ENCODE peak calls at places on chromosomes 3 and 15, in ten cellular contexts. One of them, this sample, is unnamed.

GRCh38 chr15:52778457-52778856 is 11.7 kb downstream of the ONECUT1 start:
- DNase-seq in HL-60: no peak
- DNase-seq in stomach: no peak
- DNase-seq in esophagus muscularis mucosa: no peak
- DNase-seq in GM12891: no peak
- DNase-seq in H1: peak; percentile 46
- DNase-seq in vagina: no peak
- DNase-seq in prostate gland: no peak
- DNase-seq in SK-N-SH: no peak
- DNase-seq in GM23338: peak; percentile 59
- DNase-seq in this sample: no peak

GRCh38 chr15:89998141-89998661 is 2.9 kb upstream of the ZNF710 start:
- DNase-seq in HL-60: no peak
- DNase-seq in stomach: no peak
- DNase-seq in esophagus muscularis mucosa: no peak
- DNase-seq in GM12891: no peak
- DNase-seq in H1: no peak
- DNase-seq in vagina: no peak
- DNase-seq in prostate gland: no peak
- DNase-seq in SK-N-SH: no peak
- DNase-seq in GM23338: no peak
- DNase-seq in this sample: no peak

GRCh38 chr3:99520511-99520910 is 117.9 kb upstream of the COL8A1 start:
- DNase-seq in HL-60: no peak
- DNase-seq in stomach: no peak
- DNase-seq in esophagus muscularis mucosa: no peak
- DNase-seq in GM12891: no peak
- DNase-seq in H1: no peak
- DNase-seq in vagina: no peak
- DNase-seq in prostate gland: no peak
- DNase-seq in SK-N-SH: no peak
- DNase-seq in GM23338: no peak
- DNase-seq in this sample: no peak

GRCh38 chr3:49016414-49017228 is 1.8 kb downstream of the DALRD3 start:
- DNase-seq in HL-60: no peak
- DNase-seq in stomach: no peak
- DNase-seq in esophagus muscularis mucosa: no peak
- DNase-seq in GM12891: no peak
- DNase-seq in H1: no peak
- DNase-seq in vagina: no peak
- DNase-seq in prostate gland: no peak
- DNase-seq in SK-N-SH: peak; percentile 11
- DNase-seq in GM23338: no peak
- DNase-seq in this sample: no peak

GRCh38 chr3:47852604-47853397 is 49.9 kb downstream of the DHX30 start:
- DNase-seq in HL-60: no peak
- DNase-seq in stomach: no peak
- DNase-seq in esophagus muscularis mucosa: no peak
- DNase-seq in GM12891: no peak
- DNase-seq in H1: no peak
- DNase-seq in vagina: no peak
- DNase-seq in prostate gland: no peak
- DNase-seq in SK-N-SH: peak; percentile 51
- DNase-seq in GM23338: no peak
- DNase-seq in this sample: no peak

GRCh38 chr15:69319384-69320375 is 21.0 kb downstream of the PAQR5 start:
- DNase-seq in HL-60: peak; percentile 63
- DNase-seq in stomach: no peak
- DNase-seq in esophagus muscularis mucosa: no peak
- DNase-seq in GM12891: no peak
- DNase-seq in H1: no peak
- DNase-seq in vagina: peak; percentile 82
- DNase-seq in prostate gland: no peak
- DNase-seq in SK-N-SH: no peak
- DNase-seq in GM23338: no peak
- DNase-seq in this sample: no peak

GRCh38 chr15:51054535-51054934 is 40.2 kb downstream of the TNFAIP8L3 start:
- DNase-seq in HL-60: no peak
- DNase-seq in stomach: no peak
- DNase-seq in esophagus muscularis mucosa: no peak
- DNase-seq in GM12891: no peak
- DNase-seq in H1: no peak
- DNase-seq in vagina: no peak
- DNase-seq in prostate gland: no peak
- DNase-seq in SK-N-SH: no peak
- DNase-seq in GM23338: no peak
- DNase-seq in this sample: no peak

GRCh38 chr3:33385423-33385822 is 54.8 kb downstream of the UBP1 start:
- DNase-seq in HL-60: no peak
- DNase-seq in stomach: no peak
- DNase-seq in esophagus muscularis mucosa: no peak
- DNase-seq in GM12891: no peak
- DNase-seq in H1: no peak
- DNase-seq in vagina: no peak
- DNase-seq in prostate gland: no peak
- DNase-seq in SK-N-SH: no peak
- DNase-seq in GM23338: no peak
- DNase-seq in this sample: no peak

GRCh38 chr3:72903004-72903403 is 15.2 kb downstream of the GXYLT2 start:
- DNase-seq in HL-60: no peak
- DNase-seq in stomach: no peak
- DNase-seq in esophagus muscularis mucosa: no peak
- DNase-seq in GM12891: no peak
- DNase-seq in H1: no peak
- DNase-seq in vagina: no peak
- DNase-seq in prostate gland: no peak
- DNase-seq in SK-N-SH: no peak
- DNase-seq in GM23338: no peak
- DNase-seq in this sample: no peak

DNA sequence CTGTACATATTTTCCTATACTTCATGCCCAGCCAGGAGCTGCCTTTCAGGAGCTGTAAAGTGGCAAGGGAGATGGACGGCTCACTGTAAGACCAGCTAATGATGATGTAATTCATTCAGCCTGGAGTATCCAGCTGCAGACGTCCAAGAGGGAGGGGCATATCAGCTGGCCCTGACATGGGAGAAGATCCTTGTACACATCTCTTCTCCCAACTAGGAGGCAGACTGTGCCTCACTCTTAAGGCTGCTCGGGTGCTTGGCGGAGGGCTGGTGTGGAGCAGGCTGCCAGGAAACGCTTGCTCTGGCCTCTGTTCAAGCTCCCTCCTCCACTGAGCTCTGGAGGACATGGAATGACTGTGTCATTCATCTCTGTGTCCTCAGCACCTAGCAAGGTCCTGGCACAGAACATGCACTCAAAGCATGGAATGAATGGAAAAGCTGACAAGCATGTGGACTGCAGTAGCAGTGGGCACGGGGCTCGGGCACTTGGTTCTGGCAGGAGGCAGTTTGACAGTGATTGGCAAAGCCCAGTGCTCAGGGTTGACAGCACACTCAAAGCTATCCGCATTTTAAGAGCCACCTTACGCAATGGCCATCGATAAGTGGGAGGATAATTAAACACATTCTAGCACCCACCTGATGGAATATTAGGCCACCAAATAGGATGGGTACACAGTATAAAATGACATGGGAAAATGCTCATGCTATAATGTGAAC is 72.4 kb downstream of the TBC1D2B start:
- DNase-seq in HL-60: no peak
- DNase-seq in stomach: peak; percentile 84
- DNase-seq in esophagus muscularis mucosa: no peak
- DNase-seq in GM12891: no peak
- DNase-seq in H1: no peak
- DNase-seq in vagina: no peak
- DNase-seq in prostate gland: peak; percentile 87
- DNase-seq in SK-N-SH: peak; percentile 80
- DNase-seq in GM23338: no peak
- DNase-seq in this sample: no peak
- TF ChIP-seq POLR2AphosphoS5 in HL-60: no peak
- TF ChIP-seq POLR2AphosphoS5 in stomach: peak; percentile 65
- TF ChIP-seq POLR2AphosphoS5 in esophagus muscularis mucosa: peak; percentile 77
- TF ChIP-seq POLR2AphosphoS5 in GM12891: no peak
- TF ChIP-seq POLR2AphosphoS5 in H1: no peak
- TF ChIP-seq POLR2AphosphoS5 in vagina: peak; percentile 67
- TF ChIP-seq POLR2AphosphoS5 in prostate gland: peak; percentile 87
- TF ChIP-seq POLR2AphosphoS5 in SK-N-SH: no peak
- TF ChIP-seq POLR2AphosphoS5 in GM23338: no peak
- TF ChIP-seq POLR2AphosphoS5 in this sample: no peak

DNA sequence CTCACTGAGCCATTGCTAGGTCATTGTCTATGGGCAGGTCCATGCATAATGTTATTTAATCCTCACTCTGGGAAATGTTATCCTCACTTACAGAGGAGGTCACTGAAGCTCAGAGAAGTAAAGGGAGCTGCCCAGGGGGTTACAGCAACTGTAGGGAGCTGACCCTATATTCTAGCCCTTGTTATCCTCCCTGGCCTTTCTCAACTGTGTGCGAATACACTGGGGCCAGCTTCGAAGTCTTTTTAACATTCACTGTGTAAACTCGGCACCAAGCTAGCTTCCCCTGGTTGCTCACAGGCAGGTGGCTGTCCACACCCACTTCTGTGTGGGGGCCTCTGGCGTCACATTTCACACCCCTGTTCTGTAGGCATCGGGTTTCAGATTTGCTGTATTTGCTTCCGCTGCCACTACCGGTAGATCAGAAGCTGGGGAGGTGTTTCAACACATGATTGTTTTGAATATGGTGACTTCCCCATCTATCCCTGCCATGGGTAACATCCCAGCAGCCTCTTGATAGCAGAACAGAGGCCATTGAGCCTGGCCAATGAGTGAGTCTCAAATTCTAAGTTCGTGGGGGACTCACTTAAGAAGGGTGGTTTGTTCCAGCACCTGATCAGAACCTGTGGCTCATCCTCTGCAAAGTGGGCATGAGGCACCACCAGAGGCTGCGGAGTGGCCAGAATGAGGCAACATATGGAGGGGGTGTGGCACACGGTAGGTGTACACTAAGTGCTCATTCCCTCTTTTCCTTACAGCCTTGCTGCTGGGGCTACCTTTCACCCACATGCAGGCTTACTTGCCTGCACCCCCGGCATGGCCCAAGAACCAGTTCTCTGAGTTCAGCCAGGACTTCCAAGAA is 61.6 kb downstream of the IQSEC1 start:
- DNase-seq in HL-60: peak; percentile 95
- DNase-seq in stomach: peak; percentile 67
- DNase-seq in esophagus muscularis mucosa: no peak
- DNase-seq in GM12891: peak; percentile 63
- DNase-seq in H1: no peak
- DNase-seq in vagina: no peak
- DNase-seq in prostate gland: no peak
- DNase-seq in SK-N-SH: no peak
- DNase-seq in GM23338: peak; percentile 35
- DNase-seq in this sample: no peak
- TF ChIP-seq POLR2AphosphoS5 in HL-60: peak; percentile 42
- TF ChIP-seq POLR2AphosphoS5 in stomach: no peak
- TF ChIP-seq POLR2AphosphoS5 in esophagus muscularis mucosa: no peak
- TF ChIP-seq POLR2AphosphoS5 in GM12891: no peak
- TF ChIP-seq POLR2AphosphoS5 in H1: no peak
- TF ChIP-seq POLR2AphosphoS5 in vagina: no peak
- TF ChIP-seq POLR2AphosphoS5 in prostate gland: no peak
- TF ChIP-seq POLR2AphosphoS5 in SK-N-SH: no peak
- TF ChIP-seq POLR2AphosphoS5 in GM23338: no peak
- TF ChIP-seq POLR2AphosphoS5 in this sample: no peak

GRCh38 chr3:195148553-195148952 is 122.4 kb downstream of the XXYLT1 start:
- DNase-seq in HL-60: no peak
- DNase-seq in stomach: no peak
- DNase-seq in esophagus muscularis mucosa: no peak
- DNase-seq in GM12891: no peak
- DNase-seq in H1: no peak
- DNase-seq in vagina: no peak
- DNase-seq in prostate gland: no peak
- DNase-seq in SK-N-SH: no peak
- DNase-seq in GM23338: no peak
- DNase-seq in this sample: no peak

GRCh38 chr3:195149292-195149691 is 121.7 kb downstream of the XXYLT1 start:
- DNase-seq in HL-60: no peak
- DNase-seq in stomach: no peak
- DNase-seq in esophagus muscularis mucosa: no peak
- DNase-seq in GM12891: no peak
- DNase-seq in H1: no peak
- DNase-seq in vagina: no peak
- DNase-seq in prostate gland: no peak
- DNase-seq in SK-N-SH: peak; percentile 75
- DNase-seq in GM23338: no peak
- DNase-seq in this sample: no peak

GRCh38 chr3:195151402-195151801 is 119.6 kb downstream of the XXYLT1 start:
- DNase-seq in HL-60: no peak
- DNase-seq in stomach: no peak
- DNase-seq in esophagus muscularis mucosa: no peak
- DNase-seq in GM12891: no peak
- DNase-seq in H1: no peak
- DNase-seq in vagina: no peak
- DNase-seq in prostate gland: no peak
- DNase-seq in SK-N-SH: no peak
- DNase-seq in GM23338: no peak
- DNase-seq in this sample: no peak

GRCh38 chr3:195151866-195152526 is 119.0 kb downstream of the XXYLT1 start:
- DNase-seq in HL-60: no peak
- DNase-seq in stomach: no peak
- DNase-seq in esophagus muscularis mucosa: no peak
- DNase-seq in GM12891: no peak
- DNase-seq in H1: no peak
- DNase-seq in vagina: no peak
- DNase-seq in prostate gland: no peak
- DNase-seq in SK-N-SH: no peak
- DNase-seq in GM23338: no peak
- DNase-seq in this sample: no peak

GRCh38 chr3:195150194-195151118 is 120.5 kb downstream of the XXYLT1 start:
- DNase-seq in HL-60: peak; percentile 26
- DNase-seq in stomach: peak; percentile 83
- DNase-seq in esophagus muscularis mucosa: no peak
- DNase-seq in GM12891: no peak
- DNase-seq in H1: peak; percentile 55
- DNase-seq in vagina: no peak
- DNase-seq in prostate gland: peak; percentile 78
- DNase-seq in SK-N-SH: peak; percentile 38
- DNase-seq in GM23338: peak; percentile 85
- DNase-seq in this sample: no peak
- TF ChIP-seq POLR2AphosphoS5 in HL-60: no peak
- TF ChIP-seq POLR2AphosphoS5 in stomach: no peak
- TF ChIP-seq POLR2AphosphoS5 in esophagus muscularis mucosa: peak; percentile 37
- TF ChIP-seq POLR2AphosphoS5 in GM12891: peak; percentile 77
- TF ChIP-seq POLR2AphosphoS5 in H1: no peak
- TF ChIP-seq POLR2AphosphoS5 in vagina: peak; percentile 69
- TF ChIP-seq POLR2AphosphoS5 in prostate gland: peak; percentile 87
- TF ChIP-seq POLR2AphosphoS5 in SK-N-SH: no peak
- TF ChIP-seq POLR2AphosphoS5 in GM23338: peak; percentile 56
- TF ChIP-seq POLR2AphosphoS5 in this sample: no peak

GRCh38 chr15:75029378-75030022 is 6.1 kb downstream of the PPCDC start:
- DNase-seq in HL-60: peak; percentile 93
- DNase-seq in stomach: peak; percentile 96
- DNase-seq in esophagus muscularis mucosa: peak; percentile 99
- DNase-seq in GM12891: peak; percentile 59
- DNase-seq in H1: peak; percentile 98
- DNase-seq in vagina: no peak
- DNase-seq in prostate gland: peak; percentile 87
- DNase-seq in SK-N-SH: peak; percentile 87
- DNase-seq in GM23338: peak; percentile 93
- DNase-seq in this sample: peak; percentile 87
- TF ChIP-seq POLR2AphosphoS5 in HL-60: peak; percentile 95
- TF ChIP-seq POLR2AphosphoS5 in stomach: peak; percentile 1
- TF ChIP-seq POLR2AphosphoS5 in esophagus muscularis mucosa: peak; percentile 43
- TF ChIP-seq POLR2AphosphoS5 in GM12891: no peak
- TF ChIP-seq POLR2AphosphoS5 in H1: no peak
- TF ChIP-seq POLR2AphosphoS5 in vagina: peak; percentile 83
- TF ChIP-seq POLR2AphosphoS5 in prostate gland: peak; percentile 84
- TF ChIP-seq POLR2AphosphoS5 in SK-N-SH: no peak
- TF ChIP-seq POLR2AphosphoS5 in GM23338: no peak
- TF ChIP-seq POLR2AphosphoS5 in this sample: peak; percentile 60

GRCh38 chr3:10248984-10249748 is 907 bp downstream of the TATDN2 start:
- DNase-seq in HL-60: peak; percentile 49
- DNase-seq in stomach: no peak
- DNase-seq in esophagus muscularis mucosa: no peak
- DNase-seq in GM12891: peak; percentile 36
- DNase-seq in H1: peak; percentile 68
- DNase-seq in vagina: no peak
- DNase-seq in prostate gland: peak; percentile 8
- DNase-seq in SK-N-SH: peak; percentile 48
- DNase-seq in GM23338: peak; percentile 55
- DNase-seq in this sample: no peak
- TF ChIP-seq POLR2AphosphoS5 in HL-60: no peak
- TF ChIP-seq POLR2AphosphoS5 in stomach: no peak
- TF ChIP-seq POLR2AphosphoS5 in esophagus muscularis mucosa: no peak
- TF ChIP-seq POLR2AphosphoS5 in GM12891: peak; percentile 38
- TF ChIP-seq POLR2AphosphoS5 in H1: peak; percentile 49
- TF ChIP-seq POLR2AphosphoS5 in vagina: no peak
- TF ChIP-seq POLR2AphosphoS5 in prostate gland: no peak
- TF ChIP-seq POLR2AphosphoS5 in SK-N-SH: no peak
- TF ChIP-seq POLR2AphosphoS5 in GM23338: no peak
- TF ChIP-seq POLR2AphosphoS5 in this sample: no peak

This sample was measured in SK-N-MC.